ENCODE peak calls at places on chromosomes 1 and 21, in seven cellular contexts. One of them, this sample, is unnamed.

GRCh38 chr1:158951956-158952355 is 20.6 kb downstream of the PYHIN1 start:
- DNase-seq in GM06990: peak; percentile 13
- DNase-seq in uterus: no peak
- DNase-seq in BJ: no peak
- DNase-seq in fibroblast of mammary gland: no peak
- DNase-seq in WERI-Rb-1: no peak
- DNase-seq in astrocyte of the cerebellum: no peak
- DNase-seq in this sample: no peak

GRCh38 chr1:156025873-156026272 is 5.1 kb upstream of the SSR2 start:
- DNase-seq in uterus: no peak
- DNase-seq in fibroblast of mammary gland: peak; percentile 35
- DNase-seq in WERI-Rb-1: peak; percentile 90
- DNase-seq in GM06990: peak; percentile 37
- DNase-seq in astrocyte of the cerebellum: no peak
- DNase-seq in BJ: no peak
- DNase-seq in this sample: no peak

GRCh38 chr1:179091691-179092165 is 9.9 kb downstream of the TOR3A start:
- DNase-seq in GM06990: no peak
- DNase-seq in BJ: no peak
- DNase-seq in WERI-Rb-1: peak; percentile 81
- DNase-seq in uterus: peak; percentile 26
- DNase-seq in fibroblast of mammary gland: peak; percentile 70
- DNase-seq in astrocyte of the cerebellum: no peak
- DNase-seq in this sample: no peak

GRCh38 chr1:45568421-45568820 is 15.4 kb upstream of the NASP start:
- DNase-seq in WERI-Rb-1: no peak
- DNase-seq in fibroblast of mammary gland: no peak
- DNase-seq in uterus: no peak
- DNase-seq in astrocyte of the cerebellum: no peak
- DNase-seq in GM06990: no peak
- DNase-seq in BJ: no peak
- DNase-seq in this sample: no peak

GRCh38 chr1:160078392-160079195 is 2.7 kb upstream of the KCNJ9 start:
- DNase-seq in WERI-Rb-1: peak; percentile 77
- DNase-seq in GM06990: peak; percentile 40
- DNase-seq in uterus: no peak
- DNase-seq in fibroblast of mammary gland: peak; percentile 23
- DNase-seq in astrocyte of the cerebellum: no peak
- DNase-seq in BJ: no peak
- DNase-seq in this sample: no peak

GRCh38 chr1:179743679-179744400 is 749 bp downstream of the FAM163A start:
- DNase-seq in fibroblast of mammary gland: no peak
- DNase-seq in uterus: no peak
- DNase-seq in BJ: no peak
- DNase-seq in WERI-Rb-1: no peak
- DNase-seq in astrocyte of the cerebellum: no peak
- DNase-seq in GM06990: no peak
- DNase-seq in this sample: no peak

GRCh38 chr1:208225954-208226937 is 17.9 kb downstream of the PLXNA2 start:
- DNase-seq in astrocyte of the cerebellum: no peak
- DNase-seq in BJ: no peak
- DNase-seq in WERI-Rb-1: no peak
- DNase-seq in fibroblast of mammary gland: no peak
- DNase-seq in uterus: peak; percentile 56
- DNase-seq in GM06990: no peak
- DNase-seq in this sample: no peak

GRCh38 chr1:62276791-62277190 is 42.4 kb downstream of the KANK4 start:
- DNase-seq in fibroblast of mammary gland: no peak
- DNase-seq in astrocyte of the cerebellum: no peak
- DNase-seq in uterus: no peak
- DNase-seq in WERI-Rb-1: no peak
- DNase-seq in GM06990: no peak
- DNase-seq in BJ: no peak
- DNase-seq in this sample: no peak

GRCh38 chr1:94949681-94950661 is 23.1 kb upstream of the CNN3 start:
- DNase-seq in uterus: no peak
- DNase-seq in GM06990: no peak
- DNase-seq in fibroblast of mammary gland: peak; percentile 64
- DNase-seq in WERI-Rb-1: no peak
- DNase-seq in astrocyte of the cerebellum: no peak
- DNase-seq in BJ: no peak
- DNase-seq in this sample: no peak

GRCh38 chr1:211359876-211360275 is 33.2 kb downstream of the TRAF5 start:
- DNase-seq in GM06990: no peak
- DNase-seq in uterus: no peak
- DNase-seq in WERI-Rb-1: no peak
- DNase-seq in BJ: no peak
- DNase-seq in fibroblast of mammary gland: no peak
- DNase-seq in astrocyte of the cerebellum: peak; percentile 39
- DNase-seq in this sample: no peak

GRCh38 chr1:87867631-87868030 is 539.0 kb downstream of the LMO4 start:
- DNase-seq in GM06990: no peak
- DNase-seq in WERI-Rb-1: no peak
- DNase-seq in uterus: no peak
- DNase-seq in fibroblast of mammary gland: peak; percentile 83
- DNase-seq in astrocyte of the cerebellum: no peak
- DNase-seq in BJ: peak; percentile 26
- DNase-seq in this sample: peak; percentile 29

GRCh38 chr1:182087951-182088350 is 26.4 kb upstream of the ZNF648 start:
- DNase-seq in fibroblast of mammary gland: no peak
- DNase-seq in GM06990: no peak
- DNase-seq in WERI-Rb-1: no peak
- DNase-seq in astrocyte of the cerebellum: no peak
- DNase-seq in uterus: no peak
- DNase-seq in BJ: no peak
- DNase-seq in this sample: no peak

GRCh38 chr1:6635161-6635909 is 10.7 kb downstream of the THAP3 start:
- DNase-seq in BJ: no peak
- DNase-seq in WERI-Rb-1: no peak
- DNase-seq in fibroblast of mammary gland: no peak
- DNase-seq in uterus: no peak
- DNase-seq in astrocyte of the cerebellum: no peak
- DNase-seq in GM06990: no peak
- DNase-seq in this sample: no peak

GRCh38 chr1:43338001-43338400 is 383 bp downstream of the MPL start:
- DNase-seq in WERI-Rb-1: no peak
- DNase-seq in uterus: no peak
- DNase-seq in BJ: no peak
- DNase-seq in GM06990: no peak
- DNase-seq in fibroblast of mammary gland: no peak
- DNase-seq in astrocyte of the cerebellum: no peak
- DNase-seq in this sample: no peak

GRCh38 chr1:3672971-3673361 is 20.6 kb downstream of the TP73 start:
- DNase-seq in uterus: no peak
- DNase-seq in GM06990: no peak
- DNase-seq in WERI-Rb-1: no peak
- DNase-seq in BJ: no peak
- DNase-seq in fibroblast of mammary gland: no peak
- DNase-seq in astrocyte of the cerebellum: no peak
- DNase-seq in this sample: no peak

GRCh38 chr1:43241352-43241953 is 28.3 kb upstream of the TMEM125 start:
- DNase-seq in astrocyte of the cerebellum: peak; percentile 11
- DNase-seq in fibroblast of mammary gland: peak; percentile 27
- DNase-seq in WERI-Rb-1: no peak
- DNase-seq in GM06990: no peak
- DNase-seq in uterus: no peak
- DNase-seq in BJ: no peak
- DNase-seq in this sample: no peak

GRCh38 chr1:246142320-246142893 is 364.7 kb downstream of the SMYD3 start:
- DNase-seq in BJ: peak; percentile 47
- DNase-seq in WERI-Rb-1: no peak
- DNase-seq in GM06990: no peak
- DNase-seq in uterus: no peak
- DNase-seq in astrocyte of the cerebellum: peak; percentile 60
- DNase-seq in fibroblast of mammary gland: peak; percentile 99
- DNase-seq in this sample: peak; percentile 29

GRCh38 chr1:168414914-168415313 is 128.9 kb downstream of the XCL2 start:
- DNase-seq in GM06990: no peak
- DNase-seq in WERI-Rb-1: no peak
- DNase-seq in BJ: no peak
- DNase-seq in astrocyte of the cerebellum: no peak
- DNase-seq in fibroblast of mammary gland: no peak
- DNase-seq in uterus: no peak
- DNase-seq in this sample: no peak

GRCh38 chr1:116737020-116737854 is 17.0 kb upstream of the CD2 start:
- DNase-seq in astrocyte of the cerebellum: peak; percentile 52
- DNase-seq in uterus: peak; percentile 67
- DNase-seq in fibroblast of mammary gland: peak; percentile 67
- DNase-seq in GM06990: peak; percentile 72
- DNase-seq in WERI-Rb-1: peak; percentile 47
- DNase-seq in BJ: no peak
- DNase-seq in this sample: peak; percentile 36

GRCh38 chr1:109892476-109893368 is 17.9 kb upstream of the CSF1 start:
- DNase-seq in uterus: no peak
- DNase-seq in WERI-Rb-1: no peak
- DNase-seq in fibroblast of mammary gland: no peak
- DNase-seq in GM06990: no peak
- DNase-seq in astrocyte of the cerebellum: no peak
- DNase-seq in BJ: no peak
- DNase-seq in this sample: no peak

GRCh38 chr1:240575976-240576666 is 35.8 kb downstream of the GREM2 start:
- DNase-seq in WERI-Rb-1: peak; percentile 27
- DNase-seq in BJ: no peak
- DNase-seq in astrocyte of the cerebellum: peak; percentile 47
- DNase-seq in GM06990: peak; percentile 0
- DNase-seq in uterus: no peak
- DNase-seq in fibroblast of mammary gland: peak; percentile 83
- DNase-seq in this sample: no peak

GRCh38 chr1:97441966-97442365 is 478.9 kb downstream of the DPYD start:
- DNase-seq in GM06990: no peak
- DNase-seq in BJ: no peak
- DNase-seq in uterus: no peak
- DNase-seq in fibroblast of mammary gland: no peak
- DNase-seq in astrocyte of the cerebellum: no peak
- DNase-seq in WERI-Rb-1: no peak
- DNase-seq in this sample: no peak

DNA sequence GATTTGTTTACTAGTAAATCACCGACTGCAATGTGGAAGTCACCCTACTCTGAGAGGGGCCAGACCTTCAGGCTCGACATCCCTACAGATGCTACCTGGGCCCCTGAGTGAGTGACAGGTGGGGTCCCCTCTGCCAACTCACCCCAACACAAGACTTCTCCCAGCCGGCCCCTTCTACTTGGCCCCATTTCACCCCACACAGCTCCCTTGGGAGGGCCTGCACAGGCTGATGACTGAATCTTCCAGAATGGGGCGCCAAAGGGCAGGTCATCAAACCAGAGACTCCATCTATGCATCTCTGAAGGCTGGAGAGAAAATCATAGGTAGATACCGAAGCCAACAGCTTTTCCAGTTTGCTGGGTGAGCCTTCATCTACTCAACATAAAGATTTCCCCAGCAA is 9.4 kb upstream of the S100A8 start:
- DNase-seq in uterus: no peak
- DNase-seq in BJ: no peak
- DNase-seq in WERI-Rb-1: peak; percentile 69
- DNase-seq in GM06990: no peak
- DNase-seq in astrocyte of the cerebellum: no peak
- DNase-seq in fibroblast of mammary gland: no peak
- DNase-seq in this sample: no peak
- TF ChIP-seq CTCF in uterus: no peak
- TF ChIP-seq CTCF in BJ: peak; percentile 13
- TF ChIP-seq CTCF in WERI-Rb-1: peak; percentile 54
- TF ChIP-seq CTCF in GM06990: peak; percentile 11
- TF ChIP-seq CTCF in astrocyte of the cerebellum: no peak
- TF ChIP-seq CTCF in fibroblast of mammary gland: peak; percentile 17
- TF ChIP-seq CTCF in this sample: peak; percentile 19

GRCh38 chr1:10216148-10216749 is 5.9 kb downstream of the KIF1B start:
- DNase-seq in GM06990: no peak
- DNase-seq in WERI-Rb-1: no peak
- DNase-seq in fibroblast of mammary gland: no peak
- DNase-seq in BJ: no peak
- DNase-seq in uterus: no peak
- DNase-seq in astrocyte of the cerebellum: no peak
- DNase-seq in this sample: no peak
- H3K4me3 ChIP-seq in GM06990: no peak overlapping the region
- H3K4me3 ChIP-seq in WERI-Rb-1: no peak overlapping the region
- H3K4me3 ChIP-seq in fibroblast of mammary gland: no peak overlapping the region
- H3K4me3 ChIP-seq in BJ: no peak overlapping the region
- H3K4me3 ChIP-seq in uterus: no peak overlapping the region
- H3K4me3 ChIP-seq in astrocyte of the cerebellum: no peak overlapping the region
- H3K4me3 ChIP-seq in this sample: no peak overlapping the region

DNA sequence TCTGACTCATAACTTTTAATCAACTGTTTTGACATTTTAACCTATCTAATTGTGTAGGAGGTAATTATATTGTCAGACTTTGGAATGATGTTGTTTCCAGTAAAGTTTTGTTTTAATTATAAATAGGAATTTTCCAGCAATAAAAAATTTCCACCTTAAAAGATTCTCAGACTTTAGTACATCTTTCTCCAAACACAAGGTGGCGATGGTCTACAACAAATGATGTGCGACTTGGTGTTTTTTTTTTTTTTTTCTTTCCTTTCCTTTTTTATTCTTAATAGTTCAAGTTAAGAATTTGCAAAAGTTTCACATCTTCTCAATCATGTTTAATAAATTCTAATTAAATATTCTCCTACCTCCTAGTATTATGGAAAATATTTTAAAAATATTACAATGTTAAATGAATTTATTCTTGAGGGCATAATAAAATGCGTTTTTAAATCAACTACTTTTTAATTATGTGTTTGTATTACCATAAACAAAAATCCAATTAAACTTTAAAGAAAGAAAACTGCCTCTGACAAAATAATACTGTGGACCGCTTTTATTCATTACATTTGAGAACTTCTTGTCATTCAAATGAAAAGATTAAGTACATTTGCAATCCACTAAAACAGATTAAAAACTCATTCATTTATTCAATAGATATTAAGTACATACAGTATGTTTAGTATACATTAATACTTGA is 4.4 kb upstream of the ADAMTS1 start:
- DNase-seq in BJ: no peak
- DNase-seq in astrocyte of the cerebellum: peak; percentile 59
- DNase-seq in uterus: no peak
- DNase-seq in fibroblast of mammary gland: peak; percentile 80
- DNase-seq in WERI-Rb-1: no peak
- DNase-seq in GM06990: no peak
- DNase-seq in this sample: no peak
- TF ChIP-seq CTCF in BJ: peak; percentile 42
- TF ChIP-seq CTCF in astrocyte of the cerebellum: peak; percentile 33
- TF ChIP-seq CTCF in uterus: peak; percentile 54
- TF ChIP-seq CTCF in fibroblast of mammary gland: peak; percentile 65
- TF ChIP-seq CTCF in WERI-Rb-1: peak; percentile 15
- TF ChIP-seq CTCF in GM06990: peak; percentile 45
- TF ChIP-seq CTCF in this sample: peak; percentile 29

GRCh38 chr1:54377040-54377691 is 29.0 kb downstream of the SSBP3 start:
- DNase-seq in GM06990: no peak
- DNase-seq in fibroblast of mammary gland: no peak
- DNase-seq in WERI-Rb-1: peak; percentile 71
- DNase-seq in BJ: no peak
- DNase-seq in astrocyte of the cerebellum: no peak
- DNase-seq in uterus: no peak
- DNase-seq in this sample: peak; percentile 10
- H3K4me3 ChIP-seq in GM06990: peak overlapping the region; percentile 23
- H3K4me3 ChIP-seq in fibroblast of mammary gland: no peak overlapping the region
- H3K4me3 ChIP-seq in WERI-Rb-1: no peak overlapping the region
- H3K4me3 ChIP-seq in BJ: no peak overlapping the region
- H3K4me3 ChIP-seq in astrocyte of the cerebellum: no peak overlapping the region
- H3K4me3 ChIP-seq in uterus: no peak overlapping the region
- H3K4me3 ChIP-seq in this sample: no peak overlapping the region

This sample was measured in HFF-Myc.